ENCODE peak calls at places on chromosomes 12 and 14, in nine cellular contexts. Y is epithelial cell of esophagus; G is right atrium auricular region; O is COR-L47; H is T-helper 9 cell; T is activated CD4-positive, alpha-beta T cell treated with anti-CD3 and anti-CD28 coated beads, Interleukin-2, amount 50 U/mL, for 4 hours; R is IMR-90; D is stimulated activated CD4-positive, alpha-beta T cell treated with anti-CD3 and anti-CD28 coated beads, Interleukin-1b, Interleukin-23, amount 100 ng/mL, for 48 hours; P is AG08395. E is an unnamed sample.

GRCh38 chr14:35285168-35285990 is 6.8 kb upstream of the PSMA6 start:
- DNase-seq in O (no peak), H (no peak), R (peak; percentile 8), D (peak; percentile 31), P (peak; percentile 21), Y (peak; percentile 62), T (no peak), G (no peak), E (no peak)

GRCh38 chr14:73612339-73613045 is at the start of gene ACOT6:
- DNase-seq in H (peak; percentile 30), R (peak; percentile 64), Y (peak; percentile 73), O (peak; percentile 22), P (peak; percentile 74), T (peak; percentile 55), G (peak; percentile 76), D (peak; percentile 74), E (peak; percentile 81)

GRCh38 chr12:119649202-119649808 is 18.6 kb upstream of the PRKAB1 start:
- DNase-seq in R (no peak), O (no peak), G (no peak), T (no peak), D (no peak), P (peak; percentile 25), H (no peak), Y (peak; percentile 15), E (peak; percentile 44)

GRCh38 chr12:66239295-66239694 is 50.3 kb downstream of the IRAK3 start:
- DNase-seq in O (no peak), H (no peak), D (no peak), G (no peak), P (no peak), Y (no peak), R (no peak), T (no peak), E (no peak)

GRCh38 chr12:86134571-86134970 is 121.6 kb downstream of the MGAT4C start:
- DNase-seq in R (peak; percentile 35), H (no peak), D (no peak), P (no peak), T (no peak), G (no peak), Y (peak; percentile 62), O (no peak), E (peak; percentile 54)

GRCh38 chr12:110818511-110818910 is 28.3 kb upstream of the CCDC63 start:
- DNase-seq in Y (peak; percentile 10), R (no peak), O (no peak), G (no peak), T (no peak), H (no peak), D (no peak), P (no peak), E (no peak)

GRCh38 chr12:131135311-131135785 is 181.6 kb downstream of the ADGRD1 start:
- DNase-seq in D (no peak), O (no peak), P (no peak), H (no peak), G (no peak), R (no peak), Y (no peak), T (no peak), E (no peak)

GRCh38 chr12:57616383-57617101 is 5.3 kb downstream of the ARHGEF25 start:
- DNase-seq in D (no peak), Y (peak; percentile 85), O (no peak), T (no peak), P (peak; percentile 45), R (peak; percentile 62), G (no peak), H (no peak), E (peak; percentile 40)

GRCh38 chr14:102798926-102799325 is 21.7 kb downstream of the TRAF3 start:
- DNase-seq in G (no peak), H (no peak), O (no peak), T (no peak), R (no peak), P (no peak), Y (no peak), D (no peak), E (no peak)

GRCh38 chr12:124771462-124772361 is 92.0 kb downstream of the SCARB1 start:
- DNase-seq in D (peak; percentile 78), T (peak; percentile 81), H (peak; percentile 80), Y (peak; percentile 61), P (peak; percentile 77), G (peak; percentile 90), R (peak; percentile 60), O (peak; percentile 39), E (peak; percentile 83)

GRCh38 chr12:53974084-53975018 is at the start of gene HOTAIR:
- DNase-seq in R (no peak), P (peak; percentile 74), T (no peak), G (no peak), H (no peak), Y (no peak), O (no peak), D (no peak), E (peak; percentile 71)

GRCh38 chr12:60594035-60594711 is 998.3 kb downstream of the SLC16A7 start:
- DNase-seq in H (no peak), O (no peak), Y (no peak), G (no peak), P (no peak), T (no peak), D (no peak), R (no peak), E (no peak)